ENCODE peak calls at places on chromosomes 4 and X, in four cellular contexts. One of them, this sample, is unnamed.

GRCh38 chrX:48956728-48957414 is 536 bp downstream of the OTUD5 start:
- DNase-seq in testis: peak; percentile 28
- DNase-seq in CD8-positive, alpha-beta memory T cell: peak; percentile 45
- DNase-seq in heart right ventricle: no peak
- DNase-seq in this sample: no peak

GRCh38 chr4:47217884-47218283 is 186.5 kb downstream of the GABRB1 start:
- DNase-seq in CD8-positive, alpha-beta memory T cell: no peak
- DNase-seq in heart right ventricle: no peak
- DNase-seq in testis: no peak
- DNase-seq in this sample: no peak

GRCh38 chr4:89519771-89520170 is 212.2 kb upstream of the GPRIN3 start:
- DNase-seq in heart right ventricle: no peak
- DNase-seq in CD8-positive, alpha-beta memory T cell: no peak
- DNase-seq in testis: no peak
- DNase-seq in this sample: no peak

GRCh38 chrX:71846429-71846828 is 64.2 kb upstream of the NHSL2 start:
- DNase-seq in testis: no peak
- DNase-seq in heart right ventricle: no peak
- DNase-seq in CD8-positive, alpha-beta memory T cell: no peak
- DNase-seq in this sample: no peak

GRCh38 chr4:76689079-76689817 is 208.7 kb downstream of the SOWAHB start:
- DNase-seq in CD8-positive, alpha-beta memory T cell: no peak
- DNase-seq in heart right ventricle: peak; percentile 48
- DNase-seq in testis: peak; percentile 38
- DNase-seq in this sample: peak; percentile 77

GRCh38 chr4:53040459-53040815 is 178.3 kb downstream of the RASL11B start:
- DNase-seq in heart right ventricle: no peak
- DNase-seq in testis: no peak
- DNase-seq in CD8-positive, alpha-beta memory T cell: no peak
- DNase-seq in this sample: no peak

GRCh38 chr4:158768577-158769174 is at the start of gene FNIP2:
- DNase-seq in CD8-positive, alpha-beta memory T cell: peak; percentile 64
- DNase-seq in heart right ventricle: peak; percentile 87
- DNase-seq in testis: peak; percentile 84
- DNase-seq in this sample: peak; percentile 54

GRCh38 chrX:78124304-78124703 is 15.1 kb downstream of the TAF9B start:
- DNase-seq in testis: no peak
- DNase-seq in heart right ventricle: no peak
- DNase-seq in CD8-positive, alpha-beta memory T cell: no peak
- DNase-seq in this sample: no peak

GRCh38 chr4:2592572-2592971 is 56.1 kb downstream of the FAM193A start:
- DNase-seq in CD8-positive, alpha-beta memory T cell: no peak
- DNase-seq in testis: no peak
- DNase-seq in heart right ventricle: no peak
- DNase-seq in this sample: no peak

GRCh38 chrX:24364326-24364725 is 3.9 kb downstream of the SUPT20HL1 start:
- DNase-seq in testis: no peak
- DNase-seq in CD8-positive, alpha-beta memory T cell: no peak
- DNase-seq in heart right ventricle: no peak
- DNase-seq in this sample: no peak

GRCh38 chrX:77119706-77120105 is 327.5 kb upstream of the FGF16 start:
- DNase-seq in heart right ventricle: no peak
- DNase-seq in testis: no peak
- DNase-seq in CD8-positive, alpha-beta memory T cell: no peak
- DNase-seq in this sample: no peak

GRCh38 chr4:53656421-53656981 is 65.2 kb upstream of the LNX1 start:
- DNase-seq in testis: peak; percentile 42
- DNase-seq in CD8-positive, alpha-beta memory T cell: no peak
- DNase-seq in heart right ventricle: no peak
- DNase-seq in this sample: no peak

GRCh38 chr4:145061325-145061920 is 36.6 kb downstream of the ANAPC10 start:
- DNase-seq in heart right ventricle: no peak
- DNase-seq in CD8-positive, alpha-beta memory T cell: no peak
- DNase-seq in testis: no peak
- DNase-seq in this sample: no peak

GRCh38 chrX:106039920-106040319 is 1.4 kb upstream of the SERPINA7 start:
- DNase-seq in CD8-positive, alpha-beta memory T cell: no peak
- DNase-seq in heart right ventricle: no peak
- DNase-seq in testis: peak; percentile 15
- DNase-seq in this sample: peak; percentile 7

GRCh38 chr4:40307627-40308497 is 27.3 kb upstream of the CHRNA9 start:
- DNase-seq in heart right ventricle: peak; percentile 13
- DNase-seq in CD8-positive, alpha-beta memory T cell: peak; percentile 50
- DNase-seq in testis: no peak
- DNase-seq in this sample: no peak

GRCh38 chr4:77232653-77233052 is 75.6 kb downstream of the CCNG2 start:
- DNase-seq in heart right ventricle: no peak
- DNase-seq in testis: no peak
- DNase-seq in CD8-positive, alpha-beta memory T cell: no peak
- DNase-seq in this sample: no peak

GRCh38 chr4:8779371-8779988 is 92.2 kb downstream of the HMX1 start:
- DNase-seq in testis: no peak
- DNase-seq in heart right ventricle: no peak
- DNase-seq in CD8-positive, alpha-beta memory T cell: no peak
- DNase-seq in this sample: no peak

GRCh38 chrX:51860679-51861078 is 32.7 kb upstream of the MAGED1 start:
- DNase-seq in CD8-positive, alpha-beta memory T cell: no peak
- DNase-seq in heart right ventricle: no peak
- DNase-seq in testis: peak; percentile 28
- DNase-seq in this sample: peak; percentile 41

GRCh38 chr4:101155368-101155767 is 192.0 kb downstream of the PPP3CA start:
- DNase-seq in heart right ventricle: no peak
- DNase-seq in testis: no peak
- DNase-seq in CD8-positive, alpha-beta memory T cell: no peak
- DNase-seq in this sample: no peak

GRCh38 chr4:153465583-153465921 is 608 bp upstream of the TMEM131L start:
- DNase-seq in testis: peak; percentile 62
- DNase-seq in heart right ventricle: peak; percentile 48
- DNase-seq in CD8-positive, alpha-beta memory T cell: no peak
- DNase-seq in this sample: peak; percentile 67

GRCh38 chr4:154497901-154498300 is 6.3 kb upstream of the DCHS2 start:
- DNase-seq in CD8-positive, alpha-beta memory T cell: no peak
- DNase-seq in heart right ventricle: no peak
- DNase-seq in testis: no peak
- DNase-seq in this sample: no peak

GRCh38 chr4:122341906-122342305 is 36.9 kb upstream of the ADAD1 start:
- DNase-seq in heart right ventricle: no peak
- DNase-seq in testis: no peak
- DNase-seq in CD8-positive, alpha-beta memory T cell: no peak
- DNase-seq in this sample: no peak

GRCh38 chrX:153438522-153438921 is 7.3 kb downstream of the TREX2 start:
- DNase-seq in testis: peak; percentile 50
- DNase-seq in CD8-positive, alpha-beta memory T cell: no peak
- DNase-seq in heart right ventricle: no peak
- DNase-seq in this sample: no peak

GRCh38 chr4:99759988-99760387 is 56.6 kb upstream of the DAPP1 start:
- DNase-seq in CD8-positive, alpha-beta memory T cell: no peak
- DNase-seq in heart right ventricle: no peak
- DNase-seq in testis: no peak
- DNase-seq in this sample: no peak

GRCh38 chr4:99763635-99764101 is 53.0 kb upstream of the DAPP1 start:
- DNase-seq in heart right ventricle: no peak
- DNase-seq in CD8-positive, alpha-beta memory T cell: no peak
- DNase-seq in testis: peak; percentile 28
- DNase-seq in this sample: no peak

GRCh38 chr4:99759346-99759984 is 57.2 kb upstream of the DAPP1 start:
- DNase-seq in testis: no peak
- DNase-seq in heart right ventricle: no peak
- DNase-seq in CD8-positive, alpha-beta memory T cell: no peak
- DNase-seq in this sample: peak; percentile 8

GRCh38 chr4:99762728-99763127 is 53.9 kb upstream of the DAPP1 start:
- DNase-seq in heart right ventricle: no peak
- DNase-seq in testis: no peak
- DNase-seq in CD8-positive, alpha-beta memory T cell: no peak
- DNase-seq in this sample: no peak
- H3K9me3 ChIP-seq in heart right ventricle: peaks cover 8% of the 10 kb centered on the region
- H3K9me3 ChIP-seq in testis: no peaks in the 10 kb centered on the region
- H3K9me3 ChIP-seq in CD8-positive, alpha-beta memory T cell: no peaks in the 10 kb centered on the region
- H3K9me3 ChIP-seq in this sample: no peaks in the 10 kb centered on the region

DNA sequence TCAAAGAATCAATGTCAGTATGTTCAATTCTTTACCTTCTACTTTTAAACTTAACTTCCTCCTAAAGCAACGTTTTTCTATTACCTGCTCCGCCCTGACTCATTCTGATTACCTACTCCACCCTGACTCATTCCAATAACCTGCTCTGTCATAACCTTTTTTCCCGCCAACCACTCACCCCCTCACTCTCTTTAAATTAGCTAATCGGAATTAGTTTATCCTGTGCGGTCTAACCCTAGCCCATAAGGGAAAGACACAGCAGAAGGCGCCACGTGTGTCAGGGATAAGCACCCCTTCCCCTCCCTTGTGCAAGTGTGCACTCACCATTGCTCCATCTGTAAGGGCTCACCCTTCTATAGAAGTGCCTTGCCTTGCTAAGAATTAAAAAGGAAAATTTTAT is 64.4 kb downstream of the EIF4E start:
- DNase-seq in heart right ventricle: no peak
- DNase-seq in CD8-positive, alpha-beta memory T cell: no peak
- DNase-seq in testis: no peak
- DNase-seq in this sample: no peak
- H3K9me3 ChIP-seq in heart right ventricle: no peaks in the 10 kb centered on the region
- H3K9me3 ChIP-seq in CD8-positive, alpha-beta memory T cell: no peaks in the 10 kb centered on the region
- H3K9me3 ChIP-seq in testis: no peaks in the 10 kb centered on the region
- H3K9me3 ChIP-seq in this sample: no peaks in the 10 kb centered on the region

GRCh38 chr4:14434483-14434882 is 567.8 kb upstream of the CPEB2 start:
- DNase-seq in CD8-positive, alpha-beta memory T cell: no peak
- DNase-seq in heart right ventricle: no peak
- DNase-seq in testis: no peak
- DNase-seq in this sample: no peak
- H3K9me3 ChIP-seq in CD8-positive, alpha-beta memory T cell: no peaks in the 10 kb centered on the region
- H3K9me3 ChIP-seq in heart right ventricle: no peaks in the 10 kb centered on the region
- H3K9me3 ChIP-seq in testis: no peaks in the 10 kb centered on the region
- H3K9me3 ChIP-seq in this sample: no peaks in the 10 kb centered on the region

GRCh38 chr4:48997962-48998361 is 11.9 kb downstream of the CWH43 start:
- DNase-seq in CD8-positive, alpha-beta memory T cell: no peak
- DNase-seq in heart right ventricle: no peak
- DNase-seq in testis: no peak
- DNase-seq in this sample: no peak
- H3K9me3 ChIP-seq in CD8-positive, alpha-beta memory T cell: no peaks in the 10 kb centered on the region
- H3K9me3 ChIP-seq in heart right ventricle: no peaks in the 10 kb centered on the region
- H3K9me3 ChIP-seq in testis: no peaks in the 10 kb centered on the region
- H3K9me3 ChIP-seq in this sample: no peaks in the 10 kb centered on the region

DNA sequence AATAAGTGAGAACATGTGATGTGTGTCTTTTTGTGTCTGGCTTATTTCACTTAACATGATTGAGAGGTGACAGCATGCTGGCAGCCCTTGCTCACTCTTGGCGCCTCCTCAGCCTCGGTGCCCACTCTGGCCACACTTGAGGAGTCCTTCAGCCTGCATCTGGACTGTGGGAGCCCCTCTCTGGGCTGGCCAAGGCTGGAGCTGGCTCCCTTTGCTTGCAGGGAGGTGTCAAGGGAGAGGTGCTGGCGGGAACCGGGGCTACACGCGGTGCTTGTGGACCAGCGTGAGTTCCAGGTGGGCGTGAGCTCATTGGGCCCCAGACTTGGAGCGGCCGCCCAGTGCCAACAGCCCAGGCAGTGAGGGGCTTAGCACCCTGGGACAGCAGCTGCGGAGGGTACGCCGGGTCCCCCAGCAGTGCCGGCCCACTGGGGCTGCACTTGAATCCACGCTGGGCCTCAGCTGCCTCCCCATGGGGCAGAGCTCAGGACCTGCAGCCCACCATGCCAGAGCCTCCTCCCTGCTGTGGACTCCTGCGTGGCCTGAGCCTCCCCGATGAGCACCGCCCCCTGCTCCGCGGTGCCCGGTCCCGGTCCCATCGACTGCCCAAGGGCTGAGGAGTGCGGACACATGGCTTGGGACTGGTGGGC is 658.6 kb downstream of the GRXCR1 start:
- DNase-seq in testis: no peak
- DNase-seq in heart right ventricle: no peak
- DNase-seq in CD8-positive, alpha-beta memory T cell: no peak
- DNase-seq in this sample: no peak
- H3K9me3 ChIP-seq in testis: no peaks in the 10 kb centered on the region
- H3K9me3 ChIP-seq in heart right ventricle: peaks cover 14% of the 10 kb centered on the region
- H3K9me3 ChIP-seq in CD8-positive, alpha-beta memory T cell: no peaks in the 10 kb centered on the region
- H3K9me3 ChIP-seq in this sample: no peaks in the 10 kb centered on the region

DNA sequence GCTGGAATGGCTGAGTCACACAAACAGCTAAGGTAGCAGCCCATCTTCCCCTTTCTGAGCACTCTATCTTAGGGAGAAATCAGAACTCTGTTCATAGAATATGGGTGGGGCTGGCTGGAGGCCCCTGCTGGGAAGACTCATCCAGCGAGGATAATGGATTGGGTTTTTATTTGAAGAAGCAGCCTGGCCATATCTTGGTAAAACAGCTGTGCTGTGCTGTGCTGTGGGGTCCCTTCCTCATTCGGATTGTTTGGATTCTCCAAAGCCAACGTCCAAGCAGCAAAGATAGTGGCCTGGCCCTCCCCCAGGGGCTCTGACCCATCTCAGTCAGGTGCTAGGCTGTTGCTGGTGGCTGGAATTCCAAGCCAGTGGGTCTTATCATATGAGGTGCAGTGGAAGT is 63.8 kb downstream of the ZNF718 start:
- DNase-seq in CD8-positive, alpha-beta memory T cell: no peak
- DNase-seq in heart right ventricle: no peak
- DNase-seq in testis: no peak
- DNase-seq in this sample: no peak
- H3K9me3 ChIP-seq in CD8-positive, alpha-beta memory T cell: peaks cover 4% of the 10 kb centered on the region
- H3K9me3 ChIP-seq in heart right ventricle: peaks cover 96% of the 10 kb centered on the region
- H3K9me3 ChIP-seq in testis: no peaks in the 10 kb centered on the region
- H3K9me3 ChIP-seq in this sample: peaks cover 8% of the 10 kb centered on the region